ENCODE peak calls at places on chromosome X, in six cellular contexts. One of them, this sample, is unnamed.

GRCh38 chrX:15465347-15465746 is 27.8 kb downstream of the PIR start:
- DNase-seq in lower leg skin: no peak
- DNase-seq in GM12892: no peak
- DNase-seq in tibial nerve: peak; percentile 41
- DNase-seq in uterus: peak; percentile 41
- DNase-seq in body of pancreas: no peak
- DNase-seq in this sample: no peak

GRCh38 chrX:124634363-124634762 is 288.0 kb downstream of the SH2D1A start:
- DNase-seq in lower leg skin: no peak
- DNase-seq in GM12892: no peak
- DNase-seq in tibial nerve: no peak
- DNase-seq in uterus: no peak
- DNase-seq in body of pancreas: no peak
- DNase-seq in this sample: no peak

GRCh38 chrX:40155617-40156471 is 58.1 kb upstream of the BCOR start:
- DNase-seq in lower leg skin: no peak
- DNase-seq in GM12892: no peak
- DNase-seq in tibial nerve: no peak
- DNase-seq in uterus: peak; percentile 42
- DNase-seq in body of pancreas: no peak
- DNase-seq in this sample: no peak

GRCh38 chrX:70386240-70386639 is 36.9 kb upstream of the GDPD2 start:
- DNase-seq in lower leg skin: no peak
- DNase-seq in GM12892: no peak
- DNase-seq in tibial nerve: no peak
- DNase-seq in uterus: no peak
- DNase-seq in body of pancreas: no peak
- DNase-seq in this sample: no peak

GRCh38 chrX:133655914-133656265 is 240.6 kb upstream of the GPC4 start:
- DNase-seq in lower leg skin: no peak
- DNase-seq in GM12892: no peak
- DNase-seq in tibial nerve: no peak
- DNase-seq in uterus: no peak
- DNase-seq in body of pancreas: no peak
- DNase-seq in this sample: no peak

GRCh38 chrX:118251251-118251650 is 94.7 kb upstream of the WDR44 start:
- DNase-seq in lower leg skin: no peak
- DNase-seq in GM12892: no peak
- DNase-seq in tibial nerve: peak; percentile 5
- DNase-seq in uterus: no peak
- DNase-seq in body of pancreas: no peak
- DNase-seq in this sample: no peak

GRCh38 chrX:120120223-120120622 is 4.5 kb upstream of the RHOXF1 start:
- DNase-seq in lower leg skin: no peak
- DNase-seq in GM12892: no peak
- DNase-seq in tibial nerve: no peak
- DNase-seq in uterus: no peak
- DNase-seq in body of pancreas: no peak
- DNase-seq in this sample: no peak

GRCh38 chrX:135688137-135688536 is 25.3 kb upstream of the CT45A1 start:
- DNase-seq in lower leg skin: no peak
- DNase-seq in GM12892: no peak
- DNase-seq in tibial nerve: no peak
- DNase-seq in uterus: no peak
- DNase-seq in body of pancreas: no peak
- DNase-seq in this sample: no peak

GRCh38 chrX:46831620-46832327 is 5.1 kb upstream of the RP2 start:
- DNase-seq in lower leg skin: no peak
- DNase-seq in GM12892: no peak
- DNase-seq in tibial nerve: no peak
- DNase-seq in uterus: no peak
- DNase-seq in body of pancreas: no peak
- DNase-seq in this sample: no peak

GRCh38 chrX:47530054-47530453 is 31.0 kb upstream of the ARAF start:
- DNase-seq in lower leg skin: no peak
- DNase-seq in GM12892: no peak
- DNase-seq in tibial nerve: no peak
- DNase-seq in uterus: no peak
- DNase-seq in body of pancreas: no peak
- DNase-seq in this sample: no peak

GRCh38 chrX:21528076-21528475 is 130.1 kb downstream of the KLHL34 start:
- DNase-seq in lower leg skin: no peak
- DNase-seq in GM12892: no peak
- DNase-seq in tibial nerve: no peak
- DNase-seq in uterus: no peak
- DNase-seq in body of pancreas: no peak
- DNase-seq in this sample: no peak

GRCh38 chrX:153885968-153886903 is at the start of gene L1CAM:
- DNase-seq in lower leg skin: no peak
- DNase-seq in GM12892: no peak
- DNase-seq in tibial nerve: no peak
- DNase-seq in uterus: no peak
- DNase-seq in body of pancreas: no peak
- DNase-seq in this sample: no peak

GRCh38 chrX:77450415-77450814 is 3.2 kb downstream of the FGF16 start:
- DNase-seq in lower leg skin: no peak
- DNase-seq in GM12892: no peak
- DNase-seq in tibial nerve: no peak
- DNase-seq in uterus: no peak
- DNase-seq in body of pancreas: no peak
- DNase-seq in this sample: no peak

GRCh38 chrX:95889279-95889678 is 795.4 kb upstream of the DIAPH2 start:
- DNase-seq in lower leg skin: no peak
- DNase-seq in GM12892: no peak
- DNase-seq in tibial nerve: no peak
- DNase-seq in uterus: no peak
- DNase-seq in body of pancreas: no peak
- DNase-seq in this sample: no peak

GRCh38 chrX:44621088-44621487 is 78.4 kb upstream of the FUNDC1 start:
- DNase-seq in lower leg skin: no peak
- DNase-seq in GM12892: no peak
- DNase-seq in tibial nerve: no peak
- DNase-seq in uterus: no peak
- DNase-seq in body of pancreas: no peak
- DNase-seq in this sample: no peak

GRCh38 chrX:45775462-45775861 is 574.8 kb upstream of the DIPK2B start:
- DNase-seq in lower leg skin: no peak
- DNase-seq in GM12892: no peak
- DNase-seq in tibial nerve: no peak
- DNase-seq in uterus: no peak
- DNase-seq in body of pancreas: no peak
- DNase-seq in this sample: no peak

GRCh38 chrX:153911798-153912197 is 7.3 kb downstream of the AVPR2 start:
- DNase-seq in lower leg skin: no peak
- DNase-seq in GM12892: no peak
- DNase-seq in tibial nerve: no peak
- DNase-seq in uterus: no peak
- DNase-seq in body of pancreas: no peak
- DNase-seq in this sample: no peak

GRCh38 chrX:139559383-139560042 is 29.0 kb downstream of the F9 start:
- DNase-seq in lower leg skin: no peak
- DNase-seq in GM12892: no peak
- DNase-seq in tibial nerve: peak; percentile 72
- DNase-seq in uterus: no peak
- DNase-seq in body of pancreas: peak; percentile 56
- DNase-seq in this sample: no peak

GRCh38 chrX:133444196-133444595 is 28.9 kb upstream of the GPC4 start:
- DNase-seq in lower leg skin: no peak
- DNase-seq in GM12892: no peak
- DNase-seq in tibial nerve: no peak
- DNase-seq in uterus: no peak
- DNase-seq in body of pancreas: no peak
- DNase-seq in this sample: no peak

GRCh38 chrX:97471071-97471470 is 587.4 kb downstream of the RPA4 start:
- DNase-seq in lower leg skin: no peak
- DNase-seq in GM12892: no peak
- DNase-seq in tibial nerve: no peak
- DNase-seq in uterus: no peak
- DNase-seq in body of pancreas: no peak
- DNase-seq in this sample: no peak

GRCh38 chrX:69070949-69071650 is 94.2 kb downstream of the PJA1 start:
- DNase-seq in lower leg skin: peak; percentile 87
- DNase-seq in GM12892: no peak
- DNase-seq in tibial nerve: no peak
- DNase-seq in uterus: peak; percentile 54
- DNase-seq in body of pancreas: peak; percentile 29
- DNase-seq in this sample: no peak

GRCh38 chrX:99761731-99762130 is 648.3 kb downstream of the PCDH19 start:
- DNase-seq in lower leg skin: no peak
- DNase-seq in GM12892: no peak
- DNase-seq in tibial nerve: no peak
- DNase-seq in uterus: no peak
- DNase-seq in body of pancreas: no peak
- DNase-seq in this sample: no peak

GRCh38 chrX:11953615-11954014 is 184.7 kb upstream of the FRMPD4 start:
- DNase-seq in lower leg skin: no peak
- DNase-seq in GM12892: no peak
- DNase-seq in tibial nerve: no peak
- DNase-seq in uterus: no peak
- DNase-seq in body of pancreas: no peak
- DNase-seq in this sample: no peak

GRCh38 chrX:39891781-39892180 is 206.0 kb downstream of the BCOR start:
- DNase-seq in lower leg skin: no peak
- DNase-seq in GM12892: no peak
- DNase-seq in tibial nerve: no peak
- DNase-seq in uterus: no peak
- DNase-seq in body of pancreas: no peak
- DNase-seq in this sample: no peak

GRCh38 chrX:103362504-103362903 is 6.2 kb downstream of the TCEAL9 start:
- DNase-seq in lower leg skin: no peak
- DNase-seq in GM12892: no peak
- DNase-seq in tibial nerve: no peak
- DNase-seq in uterus: no peak
- DNase-seq in body of pancreas: no peak
- DNase-seq in this sample: no peak

GRCh38 chrX:134670241-134670811 is 12.1 kb upstream of the PLAC1 start:
- DNase-seq in lower leg skin: no peak
- DNase-seq in GM12892: no peak
- DNase-seq in tibial nerve: no peak
- DNase-seq in uterus: no peak
- DNase-seq in body of pancreas: peak; percentile 63
- DNase-seq in this sample: no peak

GRCh38 chrX:153926863-153927685 is 1.0 kb upstream of the ARHGAP4 start:
- DNase-seq in lower leg skin: no peak
- DNase-seq in GM12892: peak; percentile 85
- DNase-seq in tibial nerve: peak; percentile 12
- DNase-seq in uterus: no peak
- DNase-seq in body of pancreas: peak; percentile 52
- DNase-seq in this sample: peak; percentile 59

DNA sequence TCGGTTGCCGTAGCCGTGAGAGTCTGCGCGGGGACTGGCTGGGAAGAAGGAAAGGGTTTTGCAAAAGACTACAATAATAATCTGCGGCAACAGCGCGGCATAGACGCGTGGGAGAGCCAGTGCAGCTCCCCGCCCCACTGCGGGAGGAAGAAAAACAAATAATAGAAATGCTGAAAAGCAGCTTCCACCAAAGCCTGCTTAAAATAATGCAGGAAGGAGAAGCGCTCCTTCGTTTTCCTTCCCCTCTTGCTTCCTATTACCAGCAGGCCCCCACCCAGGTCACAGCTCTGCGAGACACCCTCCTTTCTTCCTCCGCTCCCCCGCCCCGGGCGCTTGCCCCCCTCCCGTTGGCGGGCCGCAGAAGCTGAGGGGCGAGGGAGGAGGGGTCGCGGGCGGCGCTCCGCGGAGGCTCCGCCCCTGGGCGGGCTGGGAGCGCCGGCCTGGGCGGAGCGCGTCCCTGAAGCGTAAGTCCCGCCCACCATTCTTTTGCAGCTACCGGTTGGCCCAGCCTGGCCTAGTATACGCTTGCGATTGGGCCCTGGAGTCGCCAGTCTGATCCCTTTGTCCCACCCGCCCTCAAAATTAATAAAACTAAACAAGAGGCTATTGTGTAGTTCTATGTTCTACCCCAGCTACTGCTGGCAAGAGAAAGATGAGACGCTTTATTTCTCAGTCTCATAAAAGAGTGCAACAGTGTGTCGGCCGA is 636 bp upstream of the AMOT start:
- DNase-seq in lower leg skin: peak; percentile 94
- DNase-seq in GM12892: peak; percentile 34
- DNase-seq in tibial nerve: peak; percentile 75
- DNase-seq in uterus: peak; percentile 83
- DNase-seq in body of pancreas: peak; percentile 89
- DNase-seq in this sample: peak; percentile 43
- TF ChIP-seq POLR2A in lower leg skin: no peak
- TF ChIP-seq POLR2A in GM12892: no peak
- TF ChIP-seq POLR2A in tibial nerve: no peak
- TF ChIP-seq POLR2A in uterus: no peak
- TF ChIP-seq POLR2A in body of pancreas: no peak
- TF ChIP-seq POLR2A in this sample: no peak

GRCh38 chrX:48891402-48892288 is 5.9 kb downstream of the TIMM17B start:
- DNase-seq in lower leg skin: peak; percentile 96
- DNase-seq in GM12892: peak; percentile 60
- DNase-seq in tibial nerve: peak; percentile 69
- DNase-seq in uterus: peak; percentile 89
- DNase-seq in body of pancreas: peak; percentile 90
- DNase-seq in this sample: peak; percentile 57
- TF ChIP-seq POLR2A in lower leg skin: no peak
- TF ChIP-seq POLR2A in GM12892: no peak
- TF ChIP-seq POLR2A in tibial nerve: no peak
- TF ChIP-seq POLR2A in uterus: peak; percentile 16
- TF ChIP-seq POLR2A in body of pancreas: peak; percentile 20
- TF ChIP-seq POLR2A in this sample: no peak

DNA sequence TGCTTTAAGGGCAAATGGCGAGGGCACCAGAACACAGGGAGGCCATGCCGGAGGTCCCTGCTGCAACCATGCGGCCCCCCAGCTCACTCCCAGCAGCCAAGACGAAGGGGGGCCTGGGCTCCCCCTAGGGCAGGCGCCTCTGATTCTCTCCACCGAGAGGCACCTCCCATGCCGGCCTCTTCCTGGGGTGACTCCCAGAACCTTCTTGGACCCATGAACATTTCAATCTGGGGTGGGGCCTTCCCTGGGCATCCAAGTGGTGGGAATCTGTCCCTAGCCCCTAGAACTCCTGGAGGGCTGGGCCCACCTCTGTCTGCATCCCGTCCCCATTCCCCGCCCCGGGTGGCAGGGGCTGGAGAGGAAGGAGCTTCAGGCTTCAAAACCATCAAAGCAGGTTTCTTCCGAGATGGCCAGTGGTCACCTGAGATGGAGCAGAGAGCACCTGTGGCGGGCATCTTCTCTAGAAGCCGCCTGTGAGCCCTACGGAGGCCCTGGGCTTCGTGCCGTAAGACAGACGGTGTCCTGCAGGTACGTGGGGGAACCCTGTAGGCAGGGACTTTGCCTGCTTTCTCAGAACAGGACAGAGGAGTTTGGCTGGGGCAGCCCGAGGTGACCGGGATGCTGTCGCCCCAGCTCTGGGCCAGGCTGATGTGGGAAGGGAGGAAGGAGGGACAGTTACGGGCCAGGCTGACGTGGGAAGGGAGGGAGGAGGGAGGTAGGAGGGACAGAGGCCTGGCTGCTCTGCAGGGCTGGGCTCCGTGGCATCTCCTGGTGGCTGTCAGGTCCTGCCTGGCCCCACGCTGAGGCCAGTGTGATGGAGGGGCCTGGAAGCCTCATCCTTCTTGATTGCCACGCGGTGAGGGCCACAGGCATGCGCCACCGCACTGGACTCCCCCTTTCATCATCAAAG is 6.8 kb upstream of the SLC25A6 start:
- DNase-seq in lower leg skin: no peak
- DNase-seq in GM12892: no peak
- DNase-seq in tibial nerve: no peak
- DNase-seq in uterus: no peak
- DNase-seq in body of pancreas: no peak
- DNase-seq in this sample: no peak
- TF ChIP-seq POLR2A in lower leg skin: no peak
- TF ChIP-seq POLR2A in GM12892: peak; percentile 18
- TF ChIP-seq POLR2A in tibial nerve: no peak
- TF ChIP-seq POLR2A in uterus: no peak
- TF ChIP-seq POLR2A in body of pancreas: no peak
- TF ChIP-seq POLR2A in this sample: peak; percentile 45

GRCh38 chrX:85003655-85004244 is at the start of gene APOOL:
- DNase-seq in lower leg skin: peak; percentile 96
- DNase-seq in GM12892: peak; percentile 25
- DNase-seq in tibial nerve: peak; percentile 78
- DNase-seq in uterus: peak; percentile 80
- DNase-seq in body of pancreas: peak; percentile 90
- DNase-seq in this sample: peak; percentile 9
- TF ChIP-seq POLR2A in lower leg skin: no peak
- TF ChIP-seq POLR2A in GM12892: peak; percentile 60
- TF ChIP-seq POLR2A in tibial nerve: no peak
- TF ChIP-seq POLR2A in uterus: no peak
- TF ChIP-seq POLR2A in body of pancreas: no peak
- TF ChIP-seq POLR2A in this sample: peak; percentile 70

This sample was measured in GM12891.